ENCODE peak calls at places on chromosomes 16 and 17, in ten cellular contexts. I is NCI-H2081; E is stimulated activated CD4-positive, alpha-beta T cell treated with anti-CD3 and anti-CD28 coated beads, Interleukin-15, amount 100 ng/mL, for 1 hour; F is SHP77; A is NCI-H345; L is neural crest cell; G is AG20443; Y is activated naive CD8-positive, alpha-beta T cell treated with anti-CD3 and anti-CD28 coated beads for 36 hours; D is OCI-LY7; P is NCI-H2029. O is an unnamed sample.

GRCh38 chr17:82583720-82584234 is 64.2 kb downstream of the FOXK2 start:
- DNase-seq in I (no peak), E (no peak), F (no peak), A (no peak), L (no peak), G (no peak), Y (peak), D (no peak), P (no peak), O (no peak)

GRCh38 chr16:77788196-77789084 is at the start of gene VAT1L:
- DNase-seq in I (no peak), E (no peak), F (no peak), A (peak), L (peak), G (peak), Y (peak), D (no peak), P (no peak), O (no peak)

GRCh38 chr16:85634747-85635544 is 21.8 kb downstream of the GSE1 start:
- DNase-seq in I (no peak), E (no peak), F (no peak), A (no peak), L (no peak), G (no peak), Y (no peak), D (no peak), P (no peak), O (no peak)

GRCh38 chr16:4109250-4109736 is 6.9 kb downstream of the ADCY9 start:
- DNase-seq in I (no peak), E (no peak), F (no peak), A (no peak), L (no peak), G (no peak), Y (no peak), D (no peak), P (no peak), O (no peak)

GRCh38 chr17:38338535-38338934 is 5.2 kb downstream of the GPR179 start:
- DNase-seq in I (no peak), E (no peak), F (no peak), A (no peak), L (no peak), G (no peak), Y (no peak), D (no peak), P (no peak), O (no peak)

GRCh38 chr17:34581446-34582184 is 2.2 kb downstream of the TMEM132E start:
- DNase-seq in I (no peak), E (no peak), F (no peak), A (peak), L (no peak), G (peak), Y (no peak), D (no peak), P (no peak), O (no peak)

GRCh38 chr16:58937661-58938060 is 203.5 kb upstream of the GOT2 start:
- DNase-seq in I (no peak), E (no peak), F (no peak), A (no peak), L (no peak), G (no peak), Y (no peak), D (peak), P (no peak), O (no peak)

GRCh38 chr17:6524520-6524919 is 31.8 kb downstream of the PITPNM3 start:
- DNase-seq in I (no peak), E (no peak), F (no peak), A (no peak), L (no peak), G (no peak), Y (no peak), D (no peak), P (no peak), O (no peak)

GRCh38 chr16:9798474-9798873 is 383.8 kb downstream of the GRIN2A start:
- DNase-seq in I (no peak), E (no peak), F (no peak), A (no peak), L (no peak), G (no peak), Y (no peak), D (no peak), P (peak), O (no peak)

GRCh38 chr16:69522041-69522578 is 43.7 kb upstream of the NFAT5 start:
- DNase-seq in I (no peak), E (no peak), F (no peak), A (no peak), L (no peak), G (no peak), Y (no peak), D (no peak), P (no peak), O (no peak)

GRCh38 chr16:54342966-54343365 is 56.4 kb upstream of the IRX3 start:
- DNase-seq in I (no peak), E (no peak), F (no peak), A (no peak), L (no peak), G (peak), Y (no peak), D (no peak), P (no peak), O (no peak)

GRCh38 chr17:6477831-6478383 is 33.7 kb downstream of the PIMREG start:
- DNase-seq in I (no peak), E (no peak), F (no peak), A (no peak), L (no peak), G (no peak), Y (no peak), D (no peak), P (no peak), O (no peak)

GRCh38 chr16:47143677-47144558 is at the start of gene NETO2:
- DNase-seq in I (peak), E (peak), F (peak), A (peak), L (peak), G (peak), Y (peak), D (peak), P (no peak), O (peak)

GRCh38 chr16:85125570-85126382 is 13.5 kb upstream of the CIBAR2 start:
- DNase-seq in I (no peak), E (no peak), F (peak), A (no peak), L (no peak), G (no peak), Y (no peak), D (no peak), P (no peak), O (no peak)

GRCh38 chr16:50539053-50539615 is 9.1 kb upstream of the NKD1 start:
- DNase-seq in I (no peak), E (no peak), F (no peak), A (no peak), L (peak), G (no peak), Y (no peak), D (no peak), P (no peak), O (no peak)

GRCh38 chr16:15653227-15653626 is 3.2 kb downstream of the NDE1 start:
- DNase-seq in I (no peak), E (no peak), F (no peak), A (peak), L (no peak), G (peak), Y (no peak), D (no peak), P (peak), O (no peak)

GRCh38 chr17:79144090-79144610 is 69.5 kb downstream of the ENGASE start:
- DNase-seq in I (no peak), E (no peak), F (no peak), A (no peak), L (no peak), G (no peak), Y (no peak), D (no peak), P (no peak), O (no peak)

GRCh38 chr16:9380221-9380620 is 288.8 kb downstream of the HAPSTR1 start:
- DNase-seq in I (no peak), E (no peak), F (no peak), A (no peak), L (no peak), G (no peak), Y (no peak), D (no peak), P (no peak), O (no peak)

GRCh38 chr16:90043526-90043925 is 24.3 kb upstream of the DBNDD1 start:
- DNase-seq in I (no peak), E (no peak), F (no peak), A (no peak), L (no peak), G (no peak), Y (no peak), D (no peak), P (no peak), O (no peak)

GRCh38 chr16:56600398-56600999 is 7.9 kb upstream of the MT2A start:
- DNase-seq in I (peak), E (no peak), F (peak), A (peak), L (peak), G (peak), Y (no peak), D (peak), P (no peak), O (peak)

GRCh38 chr16:17373533-17373932 is 97.2 kb downstream of the XYLT1 start:
- DNase-seq in I (no peak), E (no peak), F (no peak), A (no peak), L (no peak), G (no peak), Y (no peak), D (no peak), P (no peak), O (no peak)

GRCh38 chr16:87570938-87571867 is 31.1 kb upstream of the JPH3 start:
- DNase-seq in I (peak), E (no peak), F (peak), A (no peak), L (no peak), G (peak), Y (peak), D (peak), P (no peak), O (no peak)

O was measured in NCI-H1092.